ENCODE peak calls at places on chromosomes 4 and X, in seven cellular contexts. One of them, this sample, is unnamed.

GRCh38 chrX:136711147-136711546 is 63.2 kb downstream of the CD40LG start:
- DNase-seq in upper lobe of left lung: peak; percentile 31
- DNase-seq in left lung: no peak
- DNase-seq in spleen: peak; percentile 76
- DNase-seq in GM23338: peak; percentile 27
- DNase-seq in stomach: peak; percentile 35
- DNase-seq in K562: peak; percentile 32
- DNase-seq in this sample: peak; percentile 43

GRCh38 chr4:141077611-141078225 is 55.6 kb downstream of the RNF150 start:
- DNase-seq in upper lobe of left lung: no peak
- DNase-seq in left lung: no peak
- DNase-seq in spleen: no peak
- DNase-seq in GM23338: peak; percentile 16
- DNase-seq in stomach: no peak
- DNase-seq in K562: no peak
- DNase-seq in this sample: no peak

GRCh38 chr4:124433500-124433899 is 279.0 kb downstream of the ANKRD50 start:
- DNase-seq in upper lobe of left lung: no peak
- DNase-seq in left lung: no peak
- DNase-seq in spleen: no peak
- DNase-seq in GM23338: no peak
- DNase-seq in stomach: no peak
- DNase-seq in K562: peak; percentile 2
- DNase-seq in this sample: no peak

GRCh38 chrX:37361596-37361995 is 12.4 kb downstream of the PRRG1 start:
- DNase-seq in upper lobe of left lung: no peak
- DNase-seq in left lung: no peak
- DNase-seq in spleen: no peak
- DNase-seq in GM23338: no peak
- DNase-seq in stomach: no peak
- DNase-seq in K562: no peak
- DNase-seq in this sample: no peak

GRCh38 chr4:1406946-1407656 is 859 bp upstream of the NKX1-1 start:
- DNase-seq in upper lobe of left lung: no peak
- DNase-seq in left lung: peak; percentile 55
- DNase-seq in spleen: no peak
- DNase-seq in GM23338: peak; percentile 34
- DNase-seq in stomach: peak; percentile 17
- DNase-seq in K562: no peak
- DNase-seq in this sample: peak; percentile 21

GRCh38 chr4:94523617-94524016 is 71.9 kb downstream of the PDLIM5 start:
- DNase-seq in upper lobe of left lung: no peak
- DNase-seq in left lung: no peak
- DNase-seq in spleen: no peak
- DNase-seq in GM23338: no peak
- DNase-seq in stomach: no peak
- DNase-seq in K562: peak; percentile 50
- DNase-seq in this sample: no peak

GRCh38 chr4:76430519-76431388 is 4.3 kb upstream of the SHROOM3 start:
- DNase-seq in upper lobe of left lung: no peak
- DNase-seq in left lung: no peak
- DNase-seq in spleen: no peak
- DNase-seq in GM23338: peak; percentile 83
- DNase-seq in stomach: no peak
- DNase-seq in K562: peak; percentile 55
- DNase-seq in this sample: no peak

GRCh38 chrX:53441531-53442321 is 7.6 kb upstream of the HSD17B10 start:
- DNase-seq in upper lobe of left lung: peak; percentile 88
- DNase-seq in left lung: peak; percentile 95
- DNase-seq in spleen: peak; percentile 91
- DNase-seq in GM23338: peak; percentile 78
- DNase-seq in stomach: peak; percentile 84
- DNase-seq in K562: no peak
- DNase-seq in this sample: peak; percentile 87

GRCh38 chrX:51332188-51332942 is at the start of gene NUDT10:
- DNase-seq in upper lobe of left lung: peak; percentile 24
- DNase-seq in left lung: peak; percentile 79
- DNase-seq in spleen: peak; percentile 79
- DNase-seq in GM23338: peak; percentile 81
- DNase-seq in stomach: no peak
- DNase-seq in K562: no peak
- DNase-seq in this sample: peak; percentile 43

GRCh38 chr4:61992351-61992750 is 792.2 kb downstream of the ADGRL3 start:
- DNase-seq in upper lobe of left lung: no peak
- DNase-seq in left lung: no peak
- DNase-seq in spleen: no peak
- DNase-seq in GM23338: peak; percentile 56
- DNase-seq in stomach: no peak
- DNase-seq in K562: no peak
- DNase-seq in this sample: no peak

DNA sequence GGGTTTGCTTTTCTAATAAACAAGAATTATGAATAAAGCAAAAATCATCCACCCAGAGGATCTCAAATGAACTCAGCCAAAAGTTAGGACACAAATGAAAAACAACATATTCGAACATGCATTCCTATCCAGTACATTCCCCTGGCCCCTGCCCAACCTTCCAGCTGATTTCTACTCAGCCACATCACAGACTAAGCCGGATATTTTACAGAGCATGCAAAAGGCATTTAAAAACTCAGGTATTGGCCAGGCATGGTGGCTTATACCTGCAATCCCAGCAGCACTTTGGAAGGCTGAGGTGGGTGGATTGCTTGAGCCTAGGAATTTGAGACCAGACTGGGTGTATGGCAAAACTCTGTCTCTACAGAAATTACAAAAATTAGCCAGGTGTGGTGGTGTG is 54.6 kb downstream of the RELL1 start:
- DNase-seq in upper lobe of left lung: peak; percentile 22
- DNase-seq in left lung: no peak
- DNase-seq in spleen: no peak
- DNase-seq in GM23338: no peak
- DNase-seq in stomach: peak; percentile 44
- DNase-seq in K562: no peak
- DNase-seq in this sample: no peak
- H3K27ac ChIP-seq in upper lobe of left lung: no peak overlapping the region
- H3K27ac ChIP-seq in left lung: no peak overlapping the region
- H3K27ac ChIP-seq in spleen: no peak overlapping the region
- H3K27ac ChIP-seq in GM23338: no peak overlapping the region
- H3K27ac ChIP-seq in stomach: peak overlapping the region; percentile 34
- H3K27ac ChIP-seq in K562: no peak overlapping the region
- H3K27ac ChIP-seq in this sample: no peak overlapping the region

GRCh38 chrX:131830400-131831184 is 192.5 kb upstream of the STK26 start:
- DNase-seq in upper lobe of left lung: peak; percentile 66
- DNase-seq in left lung: no peak
- DNase-seq in spleen: peak; percentile 80
- DNase-seq in GM23338: peak; percentile 89
- DNase-seq in stomach: peak; percentile 79
- DNase-seq in K562: peak; percentile 92
- DNase-seq in this sample: peak; percentile 67

GRCh38 chrX:131828482-131828881 is 194.6 kb upstream of the STK26 start:
- DNase-seq in upper lobe of left lung: no peak
- DNase-seq in left lung: no peak
- DNase-seq in spleen: no peak
- DNase-seq in GM23338: peak; percentile 32
- DNase-seq in stomach: no peak
- DNase-seq in K562: peak; percentile 33
- DNase-seq in this sample: no peak

GRCh38 chrX:131826572-131826971 is 196.5 kb upstream of the STK26 start:
- DNase-seq in upper lobe of left lung: no peak
- DNase-seq in left lung: no peak
- DNase-seq in spleen: no peak
- DNase-seq in GM23338: no peak
- DNase-seq in stomach: no peak
- DNase-seq in K562: no peak
- DNase-seq in this sample: no peak

GRCh38 chrX:131831185-131831520 is 191.9 kb upstream of the STK26 start:
- DNase-seq in upper lobe of left lung: no peak
- DNase-seq in left lung: no peak
- DNase-seq in spleen: no peak
- DNase-seq in GM23338: no peak
- DNase-seq in stomach: no peak
- DNase-seq in K562: no peak
- DNase-seq in this sample: no peak

GRCh38 chrX:131827935-131828334 is 195.2 kb upstream of the STK26 start:
- DNase-seq in upper lobe of left lung: no peak
- DNase-seq in left lung: no peak
- DNase-seq in spleen: no peak
- DNase-seq in GM23338: peak; percentile 77
- DNase-seq in stomach: no peak
- DNase-seq in K562: peak; percentile 75
- DNase-seq in this sample: no peak
- H3K27ac ChIP-seq in upper lobe of left lung: no peak overlapping the region
- H3K27ac ChIP-seq in left lung: no peak overlapping the region
- H3K27ac ChIP-seq in spleen: no peak overlapping the region
- H3K27ac ChIP-seq in GM23338: peak overlapping the region; percentile 97
- H3K27ac ChIP-seq in stomach: no peak overlapping the region
- H3K27ac ChIP-seq in K562: peak overlapping the region; percentile 70
- H3K27ac ChIP-seq in this sample: no peak overlapping the region

GRCh38 chr4:139669335-139669734 is 3.7 kb downstream of the MGST2 start:
- DNase-seq in upper lobe of left lung: no peak
- DNase-seq in left lung: no peak
- DNase-seq in spleen: no peak
- DNase-seq in GM23338: no peak
- DNase-seq in stomach: no peak
- DNase-seq in K562: no peak
- DNase-seq in this sample: no peak

GRCh38 chr4:139666735-139667266 is 1.2 kb downstream of the MGST2 start:
- DNase-seq in upper lobe of left lung: peak; percentile 83
- DNase-seq in left lung: no peak
- DNase-seq in spleen: no peak
- DNase-seq in GM23338: peak; percentile 30
- DNase-seq in stomach: peak; percentile 74
- DNase-seq in K562: peak; percentile 85
- DNase-seq in this sample: peak; percentile 61

GRCh38 chr4:139668658-139669201 is 3.1 kb downstream of the MGST2 start:
- DNase-seq in upper lobe of left lung: no peak
- DNase-seq in left lung: no peak
- DNase-seq in spleen: no peak
- DNase-seq in GM23338: no peak
- DNase-seq in stomach: no peak
- DNase-seq in K562: peak; percentile 43
- DNase-seq in this sample: no peak

GRCh38 chr4:139669859-139670258 is 4.2 kb downstream of the MGST2 start:
- DNase-seq in upper lobe of left lung: no peak
- DNase-seq in left lung: no peak
- DNase-seq in spleen: no peak
- DNase-seq in GM23338: peak; percentile 27
- DNase-seq in stomach: no peak
- DNase-seq in K562: no peak
- DNase-seq in this sample: no peak

DNA sequence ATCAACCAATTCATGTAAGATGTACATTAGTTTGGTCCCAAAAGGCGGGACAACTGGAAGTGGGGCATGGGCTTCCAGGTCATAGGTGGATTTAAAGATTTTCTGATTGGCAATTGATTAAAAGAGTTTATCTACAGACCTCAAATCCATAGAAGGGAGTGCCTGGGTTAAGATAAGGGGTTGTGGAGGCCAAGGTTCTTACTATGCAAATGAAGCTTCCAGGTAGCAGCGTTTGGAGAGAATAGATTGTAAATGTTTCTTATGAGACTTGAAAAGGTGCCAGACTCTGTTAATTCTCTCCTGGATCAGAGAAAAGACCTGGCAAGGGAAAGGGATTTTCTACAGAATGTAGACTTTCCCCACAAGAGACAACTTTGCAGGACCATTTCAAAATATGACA is 2.4 kb downstream of the MGST2 start:
- DNase-seq in upper lobe of left lung: no peak
- DNase-seq in left lung: no peak
- DNase-seq in spleen: no peak
- DNase-seq in GM23338: no peak
- DNase-seq in stomach: no peak
- DNase-seq in K562: peak; percentile 45
- DNase-seq in this sample: no peak
- H3K27ac ChIP-seq in upper lobe of left lung: no peak overlapping the region
- H3K27ac ChIP-seq in left lung: no peak overlapping the region
- H3K27ac ChIP-seq in spleen: peak overlapping the region; percentile 86
- H3K27ac ChIP-seq in GM23338: no peak overlapping the region
- H3K27ac ChIP-seq in stomach: peak overlapping the region; percentile 93
- H3K27ac ChIP-seq in K562: no peak overlapping the region
- H3K27ac ChIP-seq in this sample: no peak overlapping the region

DNA sequence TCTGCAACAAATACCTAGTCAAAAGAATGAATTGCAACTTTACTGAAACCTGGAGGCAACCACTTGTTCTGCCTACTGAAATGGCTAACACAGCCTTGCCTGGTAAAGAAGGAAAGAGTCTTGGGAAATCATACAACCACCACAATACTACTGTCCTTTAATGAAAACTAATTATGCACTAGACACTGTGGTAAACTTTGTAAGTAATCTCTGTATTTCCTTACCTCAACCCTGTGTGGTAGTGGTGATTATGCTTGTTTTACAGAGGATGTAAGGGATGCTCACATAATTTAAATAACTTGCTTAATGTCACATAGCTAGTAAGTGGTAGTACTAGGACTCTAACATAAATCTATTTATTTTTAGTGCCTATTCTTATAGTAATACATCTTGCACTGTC is 44.7 kb downstream of the TMEM156 start:
- DNase-seq in upper lobe of left lung: no peak
- DNase-seq in left lung: no peak
- DNase-seq in spleen: no peak
- DNase-seq in GM23338: no peak
- DNase-seq in stomach: no peak
- DNase-seq in K562: no peak
- DNase-seq in this sample: no peak
- H3K27ac ChIP-seq in upper lobe of left lung: no peak overlapping the region
- H3K27ac ChIP-seq in left lung: no peak overlapping the region
- H3K27ac ChIP-seq in spleen: peak overlapping the region; percentile 73
- H3K27ac ChIP-seq in GM23338: no peak overlapping the region
- H3K27ac ChIP-seq in stomach: no peak overlapping the region
- H3K27ac ChIP-seq in K562: no peak overlapping the region
- H3K27ac ChIP-seq in this sample: no peak overlapping the region

GRCh38 chr4:139027771-139028170 is 12.2 kb downstream of the NOCT start:
- DNase-seq in upper lobe of left lung: no peak
- DNase-seq in left lung: no peak
- DNase-seq in spleen: no peak
- DNase-seq in GM23338: no peak
- DNase-seq in stomach: no peak
- DNase-seq in K562: no peak
- DNase-seq in this sample: no peak
- H3K27ac ChIP-seq in upper lobe of left lung: no peak overlapping the region
- H3K27ac ChIP-seq in left lung: no peak overlapping the region
- H3K27ac ChIP-seq in spleen: no peak overlapping the region
- H3K27ac ChIP-seq in GM23338: peak overlapping the region; percentile 84
- H3K27ac ChIP-seq in stomach: peak overlapping the region; percentile 17
- H3K27ac ChIP-seq in K562: no peak overlapping the region
- H3K27ac ChIP-seq in this sample: no peak overlapping the region

DNA sequence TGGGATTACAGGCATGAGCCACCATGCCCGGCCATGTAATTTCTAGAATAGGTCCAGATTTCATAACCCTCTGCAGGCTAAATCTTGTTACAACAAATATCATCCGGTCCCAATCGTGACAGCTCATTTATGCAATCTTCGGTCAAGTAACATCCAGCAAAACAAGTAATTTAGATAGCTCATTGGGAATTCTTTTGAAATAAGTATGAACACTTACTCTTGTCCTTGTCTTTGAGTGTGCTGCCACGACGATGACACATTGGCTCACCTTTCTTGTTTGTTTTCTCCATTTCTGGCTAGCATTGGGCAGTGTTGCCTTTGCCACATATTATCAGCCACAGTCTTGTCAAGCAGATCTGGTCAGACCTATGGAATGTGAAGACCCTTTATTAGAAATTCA is 92.0 kb downstream of the PHEX start:
- DNase-seq in upper lobe of left lung: no peak
- DNase-seq in left lung: no peak
- DNase-seq in spleen: no peak
- DNase-seq in GM23338: no peak
- DNase-seq in stomach: no peak
- DNase-seq in K562: no peak
- DNase-seq in this sample: no peak
- H3K27ac ChIP-seq in upper lobe of left lung: no peak overlapping the region
- H3K27ac ChIP-seq in left lung: no peak overlapping the region
- H3K27ac ChIP-seq in spleen: no peak overlapping the region
- H3K27ac ChIP-seq in GM23338: no peak overlapping the region
- H3K27ac ChIP-seq in stomach: no peak overlapping the region
- H3K27ac ChIP-seq in K562: no peak overlapping the region
- H3K27ac ChIP-seq in this sample: no peak overlapping the region